ENCODE peak calls at places on chromosomes 3 and 15, in five cellular contexts. F is GM10248, Y is psoas muscle, M is stomach, H is ovary. O is an unnamed sample.

GRCh38 chr15:81016253-81017068 is 15.7 kb downstream of the TLNRD1 start:
- DNase-seq in F (no peak), Y (no peak), M (no peak), H (no peak), O (no peak)

GRCh38 chr15:63726491-63726890 is 107.3 kb downstream of the HERC1 start:
- DNase-seq in F (no peak), Y (no peak), M (no peak), H (no peak), O (no peak)

GRCh38 chr15:32781781-32782180 is 64.0 kb downstream of the GREM1 start:
- DNase-seq in F (no peak), Y (no peak), M (no peak), H (no peak), O (no peak)

GRCh38 chr15:63331456-63331855 is 50.2 kb downstream of the CA12 start:
- DNase-seq in F (no peak), Y (no peak), M (no peak), H (no peak), O (no peak)

GRCh38 chr15:33086500-33087141 is 107.9 kb downstream of the FMN1 start:
- DNase-seq in F (peak), Y (no peak), M (no peak), H (no peak), O (no peak)

GRCh38 chr3:44318929-44319328 is 19.6 kb upstream of the TCAIM start:
- DNase-seq in F (no peak), Y (no peak), M (no peak), H (no peak), O (no peak)

GRCh38 chr15:62469478-62469873 is 304.4 kb upstream of the C2CD4B start:
- DNase-seq in F (no peak), Y (no peak), M (no peak), H (no peak), O (no peak)

GRCh38 chr3:11717768-11718581 is 74.3 kb upstream of the VGLL4 start:
- DNase-seq in F (no peak), Y (no peak), M (no peak), H (peak), O (no peak)

GRCh38 chr15:82936966-82937647 is 15.4 kb downstream of the HOMER2 start:
- DNase-seq in F (no peak), Y (peak), M (no peak), H (no peak), O (no peak)

GRCh38 chr3:122233109-122233952 is 49.9 kb downstream of the CASR start:
- DNase-seq in F (peak), Y (no peak), M (no peak), H (no peak), O (no peak)

GRCh38 chr3:23253214-23253613 is 50.1 kb downstream of the UBE2E2 start:
- DNase-seq in F (peak), Y (no peak), M (no peak), H (no peak), O (no peak)

GRCh38 chr3:51397389-51397788 is 6.3 kb downstream of the RBM15B start:
- DNase-seq in F (no peak), Y (no peak), M (no peak), H (no peak), O (no peak)

GRCh38 chr3:6860911-6861330 is at the start of gene GRM7:
- DNase-seq in F (no peak), Y (no peak), M (no peak), H (peak), O (no peak)

GRCh38 chr15:58552505-58553364 is 120.9 kb downstream of the LIPC start:
- DNase-seq in F (no peak), Y (no peak), M (no peak), H (no peak), O (no peak)

GRCh38 chr15:54660356-54660755 is 536.4 kb downstream of the RSL24D1 start:
- DNase-seq in F (no peak), Y (no peak), M (no peak), H (no peak), O (no peak)

GRCh38 chr3:134937256-134938023 is 142.4 kb downstream of the EPHB1 start:
- DNase-seq in F (no peak), Y (no peak), M (no peak), H (no peak), O (no peak)

GRCh38 chr3:185843635-185844034 is 18.8 kb upstream of the IGF2BP2 start:
- DNase-seq in F (no peak), Y (no peak), M (no peak), H (no peak), O (no peak)

GRCh38 chr15:25173241-25174028 is 218.6 kb downstream of the SNRPN start:
- DNase-seq in F (no peak), Y (peak), M (peak), H (peak), O (no peak)

GRCh38 chr3:52983336-52983807 is 62.5 kb downstream of the SFMBT1 start:
- DNase-seq in F (peak), Y (no peak), M (no peak), H (no peak), O (no peak)

GRCh38 chr3:114418724-114419543 is 125.1 kb downstream of the TIGIT start:
- DNase-seq in F (peak), Y (no peak), M (no peak), H (no peak), O (no peak)

GRCh38 chr3:58093573-58094195 is 85.5 kb downstream of the FLNB start:
- DNase-seq in F (no peak), Y (no peak), M (no peak), H (no peak), O (no peak)

GRCh38 chr3:114928989-114929620 is 218.0 kb downstream of the ZBTB20 start:
- DNase-seq in F (no peak), Y (no peak), M (no peak), H (no peak), O (no peak)

GRCh38 chr3:41241159-41241558 is 41.9 kb downstream of the CTNNB1 start:
- DNase-seq in F (no peak), Y (no peak), M (no peak), H (no peak), O (no peak)

GRCh38 chr3:139353920-139354556 is 10.2 kb downstream of the MRPS22 start:
- DNase-seq in F (no peak), Y (no peak), M (no peak), H (no peak), O (no peak)

GRCh38 chr3:8733332-8734094 is at the start of gene CAV3:
- DNase-seq in F (no peak), Y (peak), M (no peak), H (no peak), O (no peak)

GRCh38 chr3:127734754-127735473 is 62.2 kb downstream of the ABTB1 start:
- DNase-seq in F (no peak), Y (peak), M (no peak), H (no peak), O (no peak)

GRCh38 chr3:188431553-188431952 is 277.6 kb downstream of the LPP start:
- DNase-seq in F (no peak), Y (no peak), M (no peak), H (no peak), O (no peak)

GRCh38 chr3:127426444-127427168 is 138.8 kb upstream of the PRR20G start:
- DNase-seq in F (no peak), Y (no peak), M (no peak), H (no peak), O (no peak)

GRCh38 chr3:29693863-29694262 is 413.0 kb downstream of the RBMS3 start:
- DNase-seq in F (no peak), Y (peak), M (no peak), H (no peak), O (no peak)

GRCh38 chr3:39718674-39719595 is 90.5 kb upstream of the MYRIP start:
- DNase-seq in F (no peak), Y (no peak), M (no peak), H (no peak), O (no peak)

GRCh38 chr15:70181626-70182255 is 84.0 kb upstream of the TLE3 start:
- DNase-seq in F (no peak), Y (no peak), M (no peak), H (no peak), O (no peak)
- TF ChIP-seq CTCF in F (no peak), Y (no peak), M (no peak), H (no peak), O (no peak)

DNA sequence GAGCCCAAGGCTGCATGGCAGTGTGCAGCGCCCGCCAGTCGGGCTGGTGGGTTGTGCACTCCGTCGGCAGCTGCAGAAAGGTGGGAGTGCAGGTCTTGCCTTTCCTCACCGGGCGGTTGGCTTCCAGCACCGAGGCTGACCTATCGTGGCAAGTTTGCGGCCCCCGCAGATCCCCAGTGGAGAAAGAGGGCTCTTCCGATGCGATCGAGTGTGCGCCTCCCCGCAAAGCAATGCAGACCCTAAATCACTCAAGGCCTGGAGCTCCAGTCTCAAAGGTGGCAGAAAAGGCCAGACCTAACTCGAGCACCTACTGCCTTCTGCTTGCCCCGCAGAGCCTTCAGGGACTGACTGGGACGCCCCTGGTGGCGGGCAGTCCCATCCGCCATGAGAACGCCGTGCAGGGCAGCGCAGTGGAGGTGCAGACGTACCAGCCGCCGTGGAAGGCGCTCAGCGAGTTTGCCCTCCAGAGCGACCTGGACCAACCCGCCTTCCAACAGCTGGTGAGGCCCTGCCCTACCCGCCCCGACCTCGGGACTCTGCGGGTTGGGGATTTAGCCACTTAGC is 4.3 kb downstream of the ISL2 start:
- DNase-seq in F (peak), Y (no peak), M (no peak), H (no peak), O (no peak)
- TF ChIP-seq CTCF in F (peak), Y (peak), M (no peak), H (no peak), O (no peak)

GRCh38 chr3:132341746-132342145 is 24.5 kb downstream of the ACP3 start:
- DNase-seq in F (no peak), Y (no peak), M (no peak), H (no peak), O (no peak)

GRCh38 chr3:132342615-132343014 is 25.4 kb downstream of the ACP3 start:
- DNase-seq in F (no peak), Y (no peak), M (no peak), H (no peak), O (no peak)

GRCh38 chr3:132344666-132345280 is 27.6 kb downstream of the ACP3 start:
- DNase-seq in F (no peak), Y (no peak), M (no peak), H (no peak), O (no peak)

GRCh38 chr3:132343018-132343612 is 25.9 kb downstream of the ACP3 start:
- DNase-seq in F (peak), Y (no peak), M (peak), H (peak), O (no peak)

DNA sequence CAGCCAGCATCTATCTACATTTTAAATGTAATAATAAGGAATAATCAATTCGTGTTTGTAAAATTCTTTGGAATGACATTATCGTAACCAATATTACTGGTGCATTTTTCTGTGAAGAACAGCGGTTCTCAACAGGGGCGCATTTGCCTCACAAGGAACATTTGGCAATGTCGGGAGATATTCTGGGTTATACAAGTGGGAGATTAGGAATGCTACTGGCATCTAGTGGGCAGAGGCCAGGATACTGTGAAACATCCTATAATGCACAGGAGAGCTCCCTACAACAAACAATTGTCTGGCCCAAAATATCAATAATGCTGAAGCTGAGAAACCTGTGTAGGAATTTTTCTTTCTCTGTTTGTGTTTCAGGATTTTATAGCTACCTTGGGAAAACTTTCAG is 25.0 kb downstream of the ACP3 start:
- DNase-seq in F (no peak), Y (no peak), M (no peak), H (no peak), O (no peak)
- TF ChIP-seq CTCF in F (no peak), Y (no peak), M (no peak), H (no peak), O (no peak)

GRCh38 chr3:165895919-165896318 is 58.7 kb upstream of the BCHE start:
- DNase-seq in F (no peak), Y (no peak), M (no peak), H (no peak), O (no peak)
- TF ChIP-seq CTCF in F (peak), Y (no peak), M (no peak), H (no peak), O (no peak)

O was measured in omental fat pad.